ENCODE peak calls at places on chromosomes 4 and X, in ten cellular contexts. K is amniotic stem cell, F is prostate gland, J is upper lobe of right lung, C is mammary epithelial cell, M is smooth muscle cell of the brain vasculature, T is HepG2, D is lung, Z is KG1, G is C1 segment of cervical spinal cord. R is an unnamed sample.

GRCh38 chr4:154004859-154005520 is 216.1 kb upstream of the SFRP2 start:
- DNase-seq in C (peak; percentile 73), Z (no peak), D (no peak), G (no peak), K (peak; percentile 28), F (no peak), T (no peak), M (peak; percentile 90), J (no peak), R (peak; percentile 88)

GRCh38 chr4:7719354-7720174 is 220.1 kb downstream of the AFAP1 start:
- DNase-seq in C (peak; percentile 12), Z (peak; percentile 22), D (peak; percentile 57), F (peak; percentile 35), M (no peak), J (peak; percentile 79), K (no peak), G (no peak), T (peak; percentile 29), R (peak; percentile 89)

GRCh38 chr4:188691811-188692210 is 552.6 kb downstream of the TRIML1 start:
- DNase-seq in Z (no peak), F (no peak), T (no peak), K (peak; percentile 1), C (no peak), J (no peak), D (no peak), G (no peak), M (no peak), R (peak; percentile 25)

GRCh38 chr4:70183168-70183939 is 12.2 kb upstream of the ODAM start:
- DNase-seq in D (no peak), K (peak; percentile 66), F (no peak), T (peak; percentile 75), G (no peak), M (peak; percentile 7), J (no peak), Z (no peak), C (peak; percentile 10), R (peak; percentile 37)

GRCh38 chrX:45428816-45429215 is 228.1 kb upstream of the DIPK2B start:
- DNase-seq in K (no peak), Z (no peak), M (no peak), D (no peak), F (no peak), J (no peak), C (no peak), G (no peak), T (no peak), R (peak; percentile 3)

GRCh38 chrX:47843363-47843762 is 6.7 kb downstream of the ZNF81 start:
- DNase-seq in D (no peak), Z (no peak), M (no peak), G (no peak), K (no peak), J (no peak), F (no peak), T (no peak), C (no peak), R (no peak)

GRCh38 chr4:87092389-87093141 is 127.9 kb downstream of the KLHL8 start:
- DNase-seq in T (peak; percentile 62), G (no peak), F (peak; percentile 60), M (no peak), J (peak; percentile 89), D (peak; percentile 83), C (peak; percentile 98), Z (no peak), K (peak; percentile 23), R (peak; percentile 77)

GRCh38 chr4:118969359-118969758 is 80.7 kb downstream of the SYNPO2 start:
- DNase-seq in C (peak; percentile 62), Z (no peak), J (no peak), F (peak; percentile 51), M (no peak), K (peak; percentile 44), G (no peak), D (no peak), T (peak; percentile 11), R (peak; percentile 71)

GRCh38 chrX:40172169-40172979 is 74.6 kb upstream of the BCOR start:
- DNase-seq in C (peak; percentile 32), F (peak; percentile 50), J (peak; percentile 85), T (no peak), K (no peak), Z (no peak), M (no peak), G (no peak), D (peak; percentile 57), R (peak; percentile 63)